ENCODE peak calls at places on chromosomes 13 and 19, in five cellular contexts. E is ACHN, C is nephron progenitor cell, J is iris pigment epithelial cell, H is HS-27A. T is an unnamed sample.

GRCh38 chr13:47858678-47859050 is 142.4 kb downstream of the SUCLA2 start:
- DNase-seq in E (no peak), C (no peak), J (peak), H (no peak), T (peak)

GRCh38 chr13:91369432-91369831 is 21.9 kb downstream of the MIR17HG start:
- DNase-seq in E (no peak), C (no peak), J (peak), H (no peak), T (peak)

GRCh38 chr13:34842466-34842865 is 99.6 kb upstream of the NBEA start:
- DNase-seq in E (no peak), C (no peak), J (no peak), H (no peak), T (no peak)

GRCh38 chr19:8034178-8034525 is 18.4 kb upstream of the CCL25 start:
- DNase-seq in E (no peak), C (no peak), J (no peak), H (no peak), T (no peak)

GRCh38 chr13:96991072-96991471 is 3.2 kb downstream of the OXGR1 start:
- DNase-seq in E (no peak), C (no peak), J (no peak), H (no peak), T (no peak)

GRCh38 chr19:43438291-43439162 is 23.8 kb downstream of the TEX101 start:
- DNase-seq in E (no peak), C (no peak), J (no peak), H (no peak), T (peak)

GRCh38 chr19:18596752-18597157 is 8.2 kb downstream of the REX1BD start:
- DNase-seq in E (no peak), C (peak), J (peak), H (no peak), T (peak)

GRCh38 chr13:30766957-30767603 is 31.7 kb downstream of the ALOX5AP start:
- DNase-seq in E (no peak), C (no peak), J (no peak), H (no peak), T (no peak)

GRCh38 chr19:20273376-20273775 is 106.4 kb downstream of the ZNF486 start:
- DNase-seq in E (no peak), C (no peak), J (no peak), H (no peak), T (no peak)

GRCh38 chr13:47256618-47257017 is 359.8 kb upstream of the HTR2A start:
- DNase-seq in E (no peak), C (no peak), J (peak), H (no peak), T (peak)

GRCh38 chr13:20093946-20094345 is 66.9 kb downstream of the GJA3 start:
- DNase-seq in E (no peak), C (no peak), J (no peak), H (no peak), T (no peak)

GRCh38 chr19:43560687-43561086 is 14.6 kb downstream of the XRCC1 start:
- DNase-seq in E (peak), C (no peak), J (peak), H (no peak), T (peak)

GRCh38 chr13:84574851-84575250 is 692.6 kb upstream of the SLITRK1 start:
- DNase-seq in E (peak), C (no peak), J (peak), H (no peak), T (peak)

GRCh38 chr13:21949818-21950429 is 279.1 kb downstream of the FGF9 start:
- DNase-seq in E (no peak), C (peak), J (no peak), H (no peak), T (no peak)

GRCh38 chr19:13103961-13104847 is 1.5 kb upstream of the LYL1 start:
- DNase-seq in E (no peak), C (peak), J (no peak), H (no peak), T (no peak)

GRCh38 chr19:23116802-23117571 is at the start of gene ZNF730:
- DNase-seq in E (no peak), C (peak), J (peak), H (peak), T (peak)

GRCh38 chr19:48724796-48725753 is 5.5 kb upstream of the MAMSTR start:
- DNase-seq in E (peak), C (no peak), J (peak), H (peak), T (peak)

GRCh38 chr13:113040031-113040430 is 65.6 kb upstream of the F7 start:
- DNase-seq in E (no peak), C (no peak), J (no peak), H (no peak), T (no peak)

GRCh38 chr13:111080642-111081041 is 34.5 kb upstream of the ARHGEF7 start:
- DNase-seq in E (no peak), C (no peak), J (no peak), H (no peak), T (no peak)

GRCh38 chr19:16604615-16605014 is 23.4 kb downstream of the MED26 start:
- DNase-seq in E (no peak), C (no peak), J (no peak), H (no peak), T (no peak)

GRCh38 chr19:1949304-1950101 is 8.5 kb downstream of the CSNK1G2 start:
- DNase-seq in E (no peak), C (no peak), J (no peak), H (no peak), T (no peak)

GRCh38 chr19:50361290-50362029 is 4.0 kb downstream of the NAPSA start:
- DNase-seq in E (no peak), C (no peak), J (no peak), H (no peak), T (no peak)

GRCh38 chr13:19591864-19592263 is 30.5 kb upstream of the TPTE2 start:
- DNase-seq in E (no peak), C (no peak), J (no peak), H (no peak), T (no peak)

GRCh38 chr13:110287031-110287828 is 19.7 kb downstream of the COL4A1 start:
- DNase-seq in E (no peak), C (no peak), J (no peak), H (no peak), T (no peak)

GRCh38 chr19:18419699-18420460 is 682 bp downstream of the SSBP4 start:
- DNase-seq in E (peak), C (peak), J (no peak), H (no peak), T (no peak)

GRCh38 chr13:102212729-102213128 is 189.1 kb downstream of the FGF14 start:
- DNase-seq in E (no peak), C (no peak), J (no peak), H (no peak), T (no peak)

T was measured in choroid plexus epithelial cell.